ENCODE peak calls at places on chromosome 11, in seven cellular contexts. One of them, this sample, is unnamed.

GRCh38 chr11:107928767-107929507 is 689 bp downstream of the RAB39A start:
- DNase-seq in Peyer's patch: peak; percentile 52
- DNase-seq in tibial artery: no peak
- DNase-seq in ovary: no peak
- DNase-seq in CD4-positive, alpha-beta T cell: no peak
- DNase-seq in GM06990: peak; percentile 43
- DNase-seq in colonic mucosa: peak; percentile 27
- DNase-seq in this sample: no peak

GRCh38 chr11:79503028-79503427 is 62.2 kb upstream of the TENM4 start:
- DNase-seq in Peyer's patch: no peak
- DNase-seq in tibial artery: no peak
- DNase-seq in GM06990: no peak
- DNase-seq in CD4-positive, alpha-beta T cell: no peak
- DNase-seq in colonic mucosa: no peak
- DNase-seq in ovary: peak; percentile 33
- DNase-seq in this sample: no peak

GRCh38 chr11:130055637-130056036 is 14.1 kb upstream of the APLP2 start:
- DNase-seq in GM06990: no peak
- DNase-seq in tibial artery: no peak
- DNase-seq in colonic mucosa: no peak
- DNase-seq in ovary: no peak
- DNase-seq in CD4-positive, alpha-beta T cell: no peak
- DNase-seq in Peyer's patch: no peak
- DNase-seq in this sample: no peak

GRCh38 chr11:87284306-87284705 is 246.6 kb downstream of the TMEM135 start:
- DNase-seq in tibial artery: no peak
- DNase-seq in CD4-positive, alpha-beta T cell: no peak
- DNase-seq in Peyer's patch: no peak
- DNase-seq in colonic mucosa: no peak
- DNase-seq in GM06990: no peak
- DNase-seq in ovary: no peak
- DNase-seq in this sample: no peak

GRCh38 chr11:101269390-101269789 is 139.8 kb upstream of the PGR start:
- DNase-seq in tibial artery: no peak
- DNase-seq in CD4-positive, alpha-beta T cell: no peak
- DNase-seq in GM06990: no peak
- DNase-seq in ovary: no peak
- DNase-seq in Peyer's patch: no peak
- DNase-seq in colonic mucosa: no peak
- DNase-seq in this sample: no peak

GRCh38 chr11:123251656-123252344 is 56.8 kb upstream of the CLMP start:
- DNase-seq in CD4-positive, alpha-beta T cell: no peak
- DNase-seq in colonic mucosa: peak; percentile 48
- DNase-seq in ovary: peak; percentile 72
- DNase-seq in GM06990: no peak
- DNase-seq in tibial artery: peak; percentile 34
- DNase-seq in Peyer's patch: peak; percentile 57
- DNase-seq in this sample: no peak

GRCh38 chr11:6443269-6444003 is 2.6 kb upstream of the HPX start:
- DNase-seq in GM06990: no peak
- DNase-seq in CD4-positive, alpha-beta T cell: peak; percentile 46
- DNase-seq in Peyer's patch: peak; percentile 73
- DNase-seq in tibial artery: peak; percentile 37
- DNase-seq in colonic mucosa: peak; percentile 55
- DNase-seq in ovary: peak; percentile 35
- DNase-seq in this sample: peak; percentile 62

GRCh38 chr11:96259053-96259837 is 83.8 kb downstream of the MAML2 start:
- DNase-seq in colonic mucosa: peak; percentile 40
- DNase-seq in ovary: no peak
- DNase-seq in tibial artery: no peak
- DNase-seq in GM06990: no peak
- DNase-seq in Peyer's patch: no peak
- DNase-seq in CD4-positive, alpha-beta T cell: no peak
- DNase-seq in this sample: no peak

GRCh38 chr11:112797072-112797471 is 164.1 kb upstream of the NCAM1 start:
- DNase-seq in tibial artery: no peak
- DNase-seq in Peyer's patch: no peak
- DNase-seq in GM06990: no peak
- DNase-seq in ovary: no peak
- DNase-seq in colonic mucosa: no peak
- DNase-seq in CD4-positive, alpha-beta T cell: no peak
- DNase-seq in this sample: no peak

GRCh38 chr11:71240865-71241691 is 11.3 kb downstream of the SHANK2 start:
- DNase-seq in CD4-positive, alpha-beta T cell: no peak
- DNase-seq in Peyer's patch: no peak
- DNase-seq in ovary: no peak
- DNase-seq in colonic mucosa: no peak
- DNase-seq in GM06990: no peak
- DNase-seq in tibial artery: peak; percentile 45
- DNase-seq in this sample: peak; percentile 76

GRCh38 chr11:56396047-56396446 is 16.4 kb upstream of the OR5AL1 start:
- DNase-seq in Peyer's patch: no peak
- DNase-seq in colonic mucosa: no peak
- DNase-seq in GM06990: no peak
- DNase-seq in tibial artery: no peak
- DNase-seq in CD4-positive, alpha-beta T cell: no peak
- DNase-seq in ovary: no peak
- DNase-seq in this sample: no peak

GRCh38 chr11:2929880-2930704 is 872 bp upstream of the PHLDA2 start:
- DNase-seq in Peyer's patch: peak; percentile 83
- DNase-seq in CD4-positive, alpha-beta T cell: no peak
- DNase-seq in tibial artery: peak; percentile 21
- DNase-seq in colonic mucosa: peak; percentile 79
- DNase-seq in ovary: no peak
- DNase-seq in GM06990: no peak
- DNase-seq in this sample: peak; percentile 68

GRCh38 chr11:8374716-8375115 is 111.0 kb upstream of the LMO1 start:
- DNase-seq in Peyer's patch: no peak
- DNase-seq in colonic mucosa: no peak
- DNase-seq in GM06990: no peak
- DNase-seq in CD4-positive, alpha-beta T cell: no peak
- DNase-seq in ovary: no peak
- DNase-seq in tibial artery: no peak
- DNase-seq in this sample: no peak

GRCh38 chr11:122983438-122984185 is 2.0 kb upstream of the BSX start:
- DNase-seq in GM06990: no peak
- DNase-seq in Peyer's patch: no peak
- DNase-seq in tibial artery: no peak
- DNase-seq in CD4-positive, alpha-beta T cell: no peak
- DNase-seq in colonic mucosa: no peak
- DNase-seq in ovary: no peak
- DNase-seq in this sample: no peak

GRCh38 chr11:71336996-71337772 is 84.8 kb upstream of the SHANK2 start:
- DNase-seq in ovary: no peak
- DNase-seq in GM06990: no peak
- DNase-seq in tibial artery: no peak
- DNase-seq in Peyer's patch: no peak
- DNase-seq in colonic mucosa: no peak
- DNase-seq in CD4-positive, alpha-beta T cell: no peak
- DNase-seq in this sample: no peak

GRCh38 chr11:20031155-20032001 is 128.9 kb downstream of the DBX1 start:
- DNase-seq in Peyer's patch: no peak
- DNase-seq in ovary: no peak
- DNase-seq in colonic mucosa: no peak
- DNase-seq in CD4-positive, alpha-beta T cell: no peak
- DNase-seq in GM06990: no peak
- DNase-seq in tibial artery: no peak
- DNase-seq in this sample: no peak

GRCh38 chr11:96964661-96965060 is 574.8 kb downstream of the JRKL start:
- DNase-seq in Peyer's patch: no peak
- DNase-seq in GM06990: no peak
- DNase-seq in CD4-positive, alpha-beta T cell: no peak
- DNase-seq in tibial artery: no peak
- DNase-seq in ovary: no peak
- DNase-seq in colonic mucosa: no peak
- DNase-seq in this sample: no peak

GRCh38 chr11:126391970-126392637 is 36.6 kb downstream of the ST3GAL4 start:
- DNase-seq in GM06990: no peak
- DNase-seq in ovary: no peak
- DNase-seq in CD4-positive, alpha-beta T cell: no peak
- DNase-seq in Peyer's patch: no peak
- DNase-seq in tibial artery: no peak
- DNase-seq in colonic mucosa: no peak
- DNase-seq in this sample: no peak

GRCh38 chr11:69826773-69827172 is 7.6 kb upstream of the FGF3 start:
- DNase-seq in ovary: no peak
- DNase-seq in tibial artery: no peak
- DNase-seq in Peyer's patch: no peak
- DNase-seq in GM06990: no peak
- DNase-seq in colonic mucosa: no peak
- DNase-seq in CD4-positive, alpha-beta T cell: no peak
- DNase-seq in this sample: no peak
- H3K27me3 ChIP-seq in ovary: no peaks in the 10 kb centered on the region
- H3K27me3 ChIP-seq in tibial artery: peaks cover 59% of the 10 kb centered on the region
- H3K27me3 ChIP-seq in Peyer's patch: no peaks in the 10 kb centered on the region
- H3K27me3 ChIP-seq in GM06990: no peaks in the 10 kb centered on the region
- H3K27me3 ChIP-seq in colonic mucosa: no peaks in the 10 kb centered on the region
- H3K27me3 ChIP-seq in CD4-positive, alpha-beta T cell: peaks cover 4% of the 10 kb centered on the region
- H3K27me3 ChIP-seq in this sample: peaks cover 23% of the 10 kb centered on the region

DNA sequence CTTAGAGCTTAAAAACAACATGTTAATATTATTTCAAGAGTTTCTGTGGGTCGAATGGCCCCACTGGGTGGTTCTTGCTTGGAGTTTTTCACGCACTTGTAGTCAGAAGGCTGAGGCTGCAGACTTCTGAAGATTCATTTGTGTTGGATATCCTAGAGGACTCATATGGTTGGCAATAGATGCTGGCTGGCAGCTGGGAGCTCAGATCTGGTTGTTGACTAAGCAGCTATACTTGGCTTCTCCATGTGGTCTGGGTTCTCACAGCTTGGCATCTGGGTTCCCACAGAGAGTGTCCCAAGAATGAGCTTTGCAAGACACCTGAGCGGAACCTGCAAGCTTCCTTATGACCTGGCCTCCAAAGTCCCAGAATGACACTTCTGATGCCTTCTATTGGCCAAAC is 163.9 kb upstream of the ZC3H12C start:
- DNase-seq in colonic mucosa: no peak
- DNase-seq in ovary: no peak
- DNase-seq in GM06990: no peak
- DNase-seq in tibial artery: no peak
- DNase-seq in Peyer's patch: no peak
- DNase-seq in CD4-positive, alpha-beta T cell: no peak
- DNase-seq in this sample: no peak
- TF ChIP-seq CTCF in colonic mucosa: no peak
- TF ChIP-seq CTCF in ovary: no peak
- TF ChIP-seq CTCF in GM06990: no peak
- TF ChIP-seq CTCF in tibial artery: no peak
- TF ChIP-seq CTCF in Peyer's patch: no peak
- TF ChIP-seq CTCF in CD4-positive, alpha-beta T cell: no peak
- TF ChIP-seq CTCF in this sample: no peak

GRCh38 chr11:44321059-44321458 is 11.1 kb upstream of the ALX4 start:
- DNase-seq in CD4-positive, alpha-beta T cell: no peak
- DNase-seq in Peyer's patch: no peak
- DNase-seq in ovary: no peak
- DNase-seq in tibial artery: no peak
- DNase-seq in GM06990: no peak
- DNase-seq in colonic mucosa: no peak
- DNase-seq in this sample: no peak
- H3K27me3 ChIP-seq in CD4-positive, alpha-beta T cell: peaks cover 91% of the 10 kb centered on the region
- H3K27me3 ChIP-seq in Peyer's patch: peaks cover 58% of the 10 kb centered on the region
- H3K27me3 ChIP-seq in ovary: no peaks in the 10 kb centered on the region
- H3K27me3 ChIP-seq in tibial artery: peaks cover 83% of the 10 kb centered on the region
- H3K27me3 ChIP-seq in GM06990: peaks cover 12% of the 10 kb centered on the region
- H3K27me3 ChIP-seq in colonic mucosa: peaks cover 88% of the 10 kb centered on the region
- H3K27me3 ChIP-seq in this sample: peaks cover 100% of the 10 kb centered on the region

GRCh38 chr11:64653388-64653973 is 62.5 kb downstream of the SLC22A12 start:
- DNase-seq in Peyer's patch: no peak
- DNase-seq in ovary: no peak
- DNase-seq in CD4-positive, alpha-beta T cell: no peak
- DNase-seq in tibial artery: no peak
- DNase-seq in colonic mucosa: no peak
- DNase-seq in GM06990: no peak
- DNase-seq in this sample: no peak

GRCh38 chr11:64652586-64653387 is 61.8 kb downstream of the SLC22A12 start:
- DNase-seq in tibial artery: peak; percentile 79
- DNase-seq in CD4-positive, alpha-beta T cell: peak; percentile 70
- DNase-seq in ovary: peak; percentile 77
- DNase-seq in colonic mucosa: peak; percentile 84
- DNase-seq in Peyer's patch: peak; percentile 87
- DNase-seq in GM06990: peak; percentile 44
- DNase-seq in this sample: peak; percentile 67

GRCh38 chr11:64649304-64649703 is 58.3 kb downstream of the SLC22A12 start:
- DNase-seq in Peyer's patch: no peak
- DNase-seq in colonic mucosa: no peak
- DNase-seq in tibial artery: no peak
- DNase-seq in CD4-positive, alpha-beta T cell: no peak
- DNase-seq in GM06990: no peak
- DNase-seq in ovary: peak; percentile 48
- DNase-seq in this sample: no peak

GRCh38 chr11:64648551-64648950 is 57.5 kb downstream of the SLC22A12 start:
- DNase-seq in Peyer's patch: no peak
- DNase-seq in tibial artery: no peak
- DNase-seq in ovary: no peak
- DNase-seq in GM06990: no peak
- DNase-seq in CD4-positive, alpha-beta T cell: no peak
- DNase-seq in colonic mucosa: no peak
- DNase-seq in this sample: no peak

DNA sequence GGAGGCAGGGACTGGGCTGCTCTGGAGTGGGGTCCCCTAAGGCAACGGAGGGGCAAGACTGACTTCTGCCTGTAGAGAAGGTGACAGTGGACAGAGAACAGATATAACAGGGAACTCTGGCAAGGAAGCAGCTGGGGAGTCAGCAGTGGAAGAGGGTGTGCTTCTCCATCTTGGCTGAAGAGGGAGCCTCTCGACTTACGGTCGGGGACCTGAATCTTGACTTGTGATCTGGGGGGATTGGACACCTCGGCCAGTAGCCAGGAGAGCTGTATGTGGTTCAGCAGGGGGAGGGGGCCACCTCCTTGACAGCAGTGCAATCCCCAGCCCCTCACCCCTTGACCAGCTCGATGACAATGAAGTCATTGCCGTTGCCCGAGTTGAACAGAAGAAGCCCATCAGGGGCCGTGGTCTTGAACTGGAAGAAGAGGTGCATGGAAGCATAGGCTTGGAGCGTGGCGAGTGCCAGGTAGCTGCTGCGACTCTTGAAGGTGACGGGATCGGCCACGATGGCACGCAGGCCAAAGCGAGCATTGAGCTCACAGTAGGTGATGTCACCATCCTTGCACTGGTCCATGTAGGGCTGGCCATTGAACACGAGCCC is 60.0 kb downstream of the SLC22A12 start:
- DNase-seq in tibial artery: no peak
- DNase-seq in CD4-positive, alpha-beta T cell: no peak
- DNase-seq in GM06990: no peak
- DNase-seq in Peyer's patch: no peak
- DNase-seq in colonic mucosa: no peak
- DNase-seq in ovary: no peak
- DNase-seq in this sample: no peak
- TF ChIP-seq CTCF in tibial artery: no peak
- TF ChIP-seq CTCF in CD4-positive, alpha-beta T cell: no peak
- TF ChIP-seq CTCF in GM06990: peak; percentile 62
- TF ChIP-seq CTCF in Peyer's patch: peak; percentile 16
- TF ChIP-seq CTCF in colonic mucosa: peak; percentile 34
- TF ChIP-seq CTCF in ovary: no peak
- TF ChIP-seq CTCF in this sample: peak; percentile 24

DNA sequence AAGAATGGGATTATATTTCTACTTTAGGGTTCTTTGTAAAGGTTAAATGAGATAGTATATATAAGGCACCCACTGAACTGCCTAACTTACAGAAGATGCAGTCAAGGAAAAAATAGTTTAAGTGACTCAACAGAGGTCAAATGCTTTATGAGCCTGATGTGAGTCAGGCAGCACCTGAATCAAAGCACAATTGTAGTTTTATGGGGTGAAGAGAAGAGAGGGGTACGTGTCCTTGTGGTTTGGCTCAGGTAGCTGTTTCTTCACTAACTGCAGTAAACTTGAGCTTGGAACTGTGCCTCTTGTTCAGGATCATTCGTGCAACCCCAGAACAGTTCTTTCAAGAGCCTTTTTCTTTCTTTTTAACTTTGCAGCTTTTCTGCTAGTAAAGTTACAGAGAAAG is 125.2 kb upstream of the SPON1 start:
- DNase-seq in Peyer's patch: no peak
- DNase-seq in GM06990: no peak
- DNase-seq in tibial artery: no peak
- DNase-seq in ovary: no peak
- DNase-seq in CD4-positive, alpha-beta T cell: no peak
- DNase-seq in colonic mucosa: no peak
- DNase-seq in this sample: no peak
- H3K27me3 ChIP-seq in Peyer's patch: no peaks in the 10 kb centered on the region
- H3K27me3 ChIP-seq in GM06990: no peaks in the 10 kb centered on the region
- H3K27me3 ChIP-seq in tibial artery: no peaks in the 10 kb centered on the region
- H3K27me3 ChIP-seq in ovary: no peaks in the 10 kb centered on the region
- H3K27me3 ChIP-seq in CD4-positive, alpha-beta T cell: no peaks in the 10 kb centered on the region
- H3K27me3 ChIP-seq in colonic mucosa: no peaks in the 10 kb centered on the region
- H3K27me3 ChIP-seq in this sample: no peaks in the 10 kb centered on the region